ENCODE peak calls at places on chromosomes 3 and 15, in seven cellular contexts. One of them, this sample, is unnamed.

GRCh38 chr3:46564190-46565112 is 1.7 kb downstream of the LRRC2 start:
- DNase-seq in OCI-LY7: no peak
- DNase-seq in substantia nigra: no peak
- DNase-seq in GM23338: no peak
- DNase-seq in cardiac muscle cell: no peak
- DNase-seq in ovary: no peak
- DNase-seq in kidney: peak
- DNase-seq in this sample: no peak

GRCh38 chr15:46260937-46261336 is 626.1 kb downstream of the SQOR start:
- DNase-seq in cardiac muscle cell: no peak
- DNase-seq in GM23338: peak
- DNase-seq in ovary: no peak
- DNase-seq in kidney: no peak
- DNase-seq in substantia nigra: no peak
- DNase-seq in OCI-LY7: no peak
- DNase-seq in this sample: peak

GRCh38 chr15:98727115-98728040 is 79.0 kb downstream of the IGF1R start:
- DNase-seq in kidney: peak
- DNase-seq in ovary: peak
- DNase-seq in substantia nigra: no peak
- DNase-seq in cardiac muscle cell: peak
- DNase-seq in GM23338: peak
- DNase-seq in OCI-LY7: no peak
- DNase-seq in this sample: peak

GRCh38 chr3:164470471-164470870 is 607.8 kb downstream of the SI start:
- DNase-seq in cardiac muscle cell: no peak
- DNase-seq in GM23338: peak
- DNase-seq in kidney: no peak
- DNase-seq in ovary: no peak
- DNase-seq in OCI-LY7: no peak
- DNase-seq in substantia nigra: no peak
- DNase-seq in this sample: no peak

GRCh38 chr3:126529585-126530170 is 5.7 kb downstream of the CHST13 start:
- DNase-seq in GM23338: no peak
- DNase-seq in substantia nigra: no peak
- DNase-seq in kidney: peak
- DNase-seq in ovary: no peak
- DNase-seq in OCI-LY7: no peak
- DNase-seq in cardiac muscle cell: no peak
- DNase-seq in this sample: no peak

GRCh38 chr3:53544357-53544756 is 49.9 kb downstream of the CACNA1D start:
- DNase-seq in kidney: no peak
- DNase-seq in GM23338: no peak
- DNase-seq in cardiac muscle cell: no peak
- DNase-seq in substantia nigra: no peak
- DNase-seq in ovary: no peak
- DNase-seq in OCI-LY7: no peak
- DNase-seq in this sample: no peak

GRCh38 chr3:154885016-154885415 is 195.1 kb upstream of the MME start:
- DNase-seq in ovary: no peak
- DNase-seq in GM23338: no peak
- DNase-seq in OCI-LY7: no peak
- DNase-seq in kidney: no peak
- DNase-seq in cardiac muscle cell: no peak
- DNase-seq in substantia nigra: no peak
- DNase-seq in this sample: no peak

GRCh38 chr3:84958495-84959469 is at the start of gene CADM2:
- DNase-seq in kidney: peak
- DNase-seq in GM23338: peak
- DNase-seq in ovary: peak
- DNase-seq in OCI-LY7: no peak
- DNase-seq in cardiac muscle cell: peak
- DNase-seq in substantia nigra: peak
- DNase-seq in this sample: peak

GRCh38 chr3:155876537-155876936 is 6.1 kb downstream of the GMPS start:
- DNase-seq in substantia nigra: no peak
- DNase-seq in kidney: no peak
- DNase-seq in cardiac muscle cell: no peak
- DNase-seq in GM23338: no peak
- DNase-seq in OCI-LY7: no peak
- DNase-seq in ovary: no peak
- DNase-seq in this sample: no peak

GRCh38 chr3:20511863-20512262 is 325.9 kb upstream of the SGO1 start:
- DNase-seq in substantia nigra: no peak
- DNase-seq in GM23338: peak
- DNase-seq in kidney: no peak
- DNase-seq in ovary: no peak
- DNase-seq in cardiac muscle cell: peak
- DNase-seq in OCI-LY7: peak
- DNase-seq in this sample: no peak

GRCh38 chr3:120798346-120798745 is 55.8 kb downstream of the GTF2E1 start:
- DNase-seq in cardiac muscle cell: no peak
- DNase-seq in substantia nigra: no peak
- DNase-seq in OCI-LY7: no peak
- DNase-seq in GM23338: no peak
- DNase-seq in ovary: no peak
- DNase-seq in kidney: no peak
- DNase-seq in this sample: no peak

GRCh38 chr15:67383903-67384302 is 129.3 kb downstream of the IQCH start:
- DNase-seq in cardiac muscle cell: no peak
- DNase-seq in GM23338: no peak
- DNase-seq in substantia nigra: no peak
- DNase-seq in OCI-LY7: peak
- DNase-seq in kidney: no peak
- DNase-seq in ovary: no peak
- DNase-seq in this sample: no peak

GRCh38 chr15:46815765-46816164 is 901.5 kb upstream of the SEMA6D start:
- DNase-seq in cardiac muscle cell: peak
- DNase-seq in ovary: no peak
- DNase-seq in kidney: no peak
- DNase-seq in GM23338: no peak
- DNase-seq in substantia nigra: no peak
- DNase-seq in OCI-LY7: no peak
- DNase-seq in this sample: peak

GRCh38 chr15:64532921-64533320 is 72.5 kb downstream of the ZNF609 start:
- DNase-seq in substantia nigra: no peak
- DNase-seq in kidney: no peak
- DNase-seq in cardiac muscle cell: no peak
- DNase-seq in OCI-LY7: no peak
- DNase-seq in ovary: no peak
- DNase-seq in GM23338: no peak
- DNase-seq in this sample: no peak

GRCh38 chr15:77417642-77418041 is 2.3 kb downstream of the PEAK1 start:
- DNase-seq in cardiac muscle cell: no peak
- DNase-seq in OCI-LY7: no peak
- DNase-seq in substantia nigra: no peak
- DNase-seq in kidney: no peak
- DNase-seq in ovary: no peak
- DNase-seq in GM23338: no peak
- DNase-seq in this sample: no peak

GRCh38 chr15:25850154-25851111 is 12.7 kb downstream of the ATP10A start:
- DNase-seq in GM23338: peak
- DNase-seq in cardiac muscle cell: peak
- DNase-seq in substantia nigra: no peak
- DNase-seq in ovary: peak
- DNase-seq in OCI-LY7: peak
- DNase-seq in kidney: peak
- DNase-seq in this sample: peak

GRCh38 chr3:54157860-54158259 is 35.5 kb downstream of the CACNA2D3 start:
- DNase-seq in kidney: no peak
- DNase-seq in cardiac muscle cell: no peak
- DNase-seq in OCI-LY7: no peak
- DNase-seq in substantia nigra: no peak
- DNase-seq in ovary: no peak
- DNase-seq in GM23338: no peak
- DNase-seq in this sample: no peak

DNA sequence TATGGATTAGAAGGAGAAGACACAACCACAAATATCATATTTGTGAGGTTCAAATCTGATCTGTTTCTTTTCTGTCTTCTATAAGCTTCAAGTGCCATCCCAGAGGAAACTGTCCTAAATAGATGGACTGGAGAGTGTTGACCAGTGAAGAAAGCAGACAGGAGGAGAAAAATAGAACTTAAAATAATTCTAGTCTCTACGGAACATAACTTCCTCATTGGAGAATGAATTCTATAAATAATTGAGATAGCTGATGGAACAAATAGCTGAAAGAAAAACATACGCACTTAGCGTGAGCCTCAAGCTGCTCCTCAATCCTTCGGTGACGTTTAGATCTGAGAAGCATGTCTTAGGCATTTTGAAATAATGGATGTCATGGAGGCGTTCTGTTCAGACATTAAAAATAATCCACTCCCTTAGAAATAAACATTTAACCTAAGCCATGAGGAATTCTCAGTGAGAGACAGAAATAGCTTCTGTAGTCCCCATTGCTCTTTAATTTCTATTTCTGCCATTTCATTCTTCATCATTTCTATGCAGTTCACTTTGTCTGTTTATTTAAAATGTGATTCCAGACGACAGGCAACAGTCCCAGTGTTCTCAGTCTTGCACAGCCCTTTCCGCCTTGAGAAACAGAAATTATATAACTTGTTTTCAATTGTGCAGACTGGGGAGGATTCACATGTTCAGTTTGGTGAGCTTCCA is 97.2 kb downstream of the NR1D2 start:
- DNase-seq in kidney: no peak
- DNase-seq in GM23338: no peak
- DNase-seq in ovary: no peak
- DNase-seq in OCI-LY7: no peak
- DNase-seq in cardiac muscle cell: no peak
- DNase-seq in substantia nigra: no peak
- DNase-seq in this sample: no peak
- H3K27ac ChIP-seq in kidney: peak
- H3K27ac ChIP-seq in GM23338: no peak
- H3K27ac ChIP-seq in ovary: peak
- H3K27ac ChIP-seq in OCI-LY7: no peak
- H3K27ac ChIP-seq in cardiac muscle cell: no peak
- H3K27ac ChIP-seq in substantia nigra: no peak
- H3K27ac ChIP-seq in this sample: no peak

DNA sequence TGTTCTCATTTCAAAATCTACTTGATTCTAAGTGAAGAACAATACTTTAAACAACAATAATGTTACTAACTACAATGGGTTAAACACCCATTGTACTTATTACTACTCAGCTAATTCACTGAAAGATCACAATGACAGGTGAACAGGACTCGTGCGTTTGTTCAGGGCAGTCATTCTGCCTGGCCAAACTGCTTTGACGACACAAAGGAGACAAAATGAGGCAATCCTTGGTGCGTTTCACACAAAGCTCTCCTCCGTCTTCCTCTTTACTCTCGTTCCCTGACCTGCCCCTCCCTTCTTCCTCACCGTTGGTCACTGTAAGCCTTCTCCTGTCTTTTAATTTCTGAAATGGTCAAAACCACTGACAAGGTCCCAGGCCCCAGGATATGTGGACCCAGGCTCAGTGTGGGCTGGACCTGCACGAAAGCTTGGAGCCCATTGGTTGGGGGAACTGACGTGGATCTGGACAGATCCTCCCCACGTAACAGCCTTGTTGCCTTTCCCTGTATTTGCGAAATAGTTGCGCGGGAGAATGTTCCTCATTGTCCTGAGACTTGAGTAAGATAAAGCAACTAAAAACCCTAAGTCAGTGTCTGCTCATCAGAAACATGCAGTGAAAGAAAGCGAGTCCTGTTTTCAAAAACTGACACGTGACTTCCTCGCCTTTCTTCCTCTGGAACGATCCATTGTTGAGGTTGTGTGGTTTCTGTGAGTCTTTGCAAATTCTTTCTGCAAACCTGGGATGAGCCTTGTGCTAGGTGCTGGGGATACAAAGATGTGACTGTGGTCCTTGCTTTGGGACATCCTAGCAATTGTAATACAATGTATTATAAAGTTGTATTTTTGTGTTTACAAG is 147.1 kb upstream of the RGMA start:
- DNase-seq in ovary: no peak
- DNase-seq in cardiac muscle cell: no peak
- DNase-seq in OCI-LY7: no peak
- DNase-seq in GM23338: peak
- DNase-seq in kidney: no peak
- DNase-seq in substantia nigra: no peak
- DNase-seq in this sample: no peak
- H3K27ac ChIP-seq in ovary: no peak
- H3K27ac ChIP-seq in cardiac muscle cell: no peak
- H3K27ac ChIP-seq in OCI-LY7: no peak
- H3K27ac ChIP-seq in GM23338: no peak
- H3K27ac ChIP-seq in kidney: no peak
- H3K27ac ChIP-seq in substantia nigra: no peak
- H3K27ac ChIP-seq in this sample: no peak

DNA sequence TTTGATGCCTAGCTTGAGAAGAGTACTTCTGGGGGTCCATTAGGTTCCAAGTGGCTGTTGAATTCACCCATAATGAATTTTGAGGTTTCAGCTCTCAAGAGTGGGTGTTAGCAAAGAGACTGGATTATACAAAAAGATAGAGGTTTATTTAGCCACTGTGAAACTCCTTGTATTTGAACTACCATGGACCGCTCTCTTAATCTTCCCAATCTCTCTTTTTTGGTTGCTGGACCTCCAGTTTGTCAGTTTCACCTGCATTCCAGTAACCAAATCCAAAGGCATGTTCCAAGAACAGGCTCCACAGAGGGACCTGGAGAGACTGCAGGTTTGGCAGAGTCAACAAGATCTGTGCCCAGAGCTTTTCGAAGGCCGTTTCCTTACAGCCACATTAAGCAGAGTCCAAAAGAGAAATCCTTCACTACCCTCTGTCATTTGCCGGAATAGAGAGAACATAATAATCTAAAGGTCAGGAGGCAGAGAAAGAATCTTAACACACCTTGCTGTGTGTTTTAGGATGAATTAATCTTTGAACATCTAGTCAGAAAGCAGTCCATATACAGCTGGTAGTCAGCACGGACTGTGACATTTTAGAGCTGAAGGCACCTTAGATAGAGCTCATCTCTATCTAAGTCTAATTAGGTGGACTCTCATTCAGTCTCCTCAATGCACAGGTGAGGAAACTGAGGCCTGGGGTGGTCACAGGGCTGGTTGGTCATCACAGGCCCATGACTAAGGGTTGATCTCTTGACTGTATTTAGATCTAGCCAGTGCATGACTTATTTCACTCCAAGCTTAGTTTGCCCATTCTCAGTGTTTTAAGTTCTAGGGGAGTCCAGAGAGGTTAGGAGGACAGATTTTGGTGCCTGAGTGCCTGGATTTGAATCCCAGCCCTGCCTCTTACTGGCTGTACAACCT is 1.3 kb downstream of the ABHD2 start:
- DNase-seq in kidney: no peak
- DNase-seq in cardiac muscle cell: no peak
- DNase-seq in ovary: no peak
- DNase-seq in GM23338: no peak
- DNase-seq in substantia nigra: no peak
- DNase-seq in OCI-LY7: no peak
- DNase-seq in this sample: no peak
- H3K27ac ChIP-seq in kidney: peak
- H3K27ac ChIP-seq in cardiac muscle cell: no peak
- H3K27ac ChIP-seq in ovary: peak
- H3K27ac ChIP-seq in GM23338: no peak
- H3K27ac ChIP-seq in substantia nigra: peak
- H3K27ac ChIP-seq in OCI-LY7: no peak
- H3K27ac ChIP-seq in this sample: no peak

GRCh38 chr3:52120576-52121458 is 33.4 kb downstream of the POC1A start:
- DNase-seq in kidney: peak
- DNase-seq in ovary: no peak
- DNase-seq in cardiac muscle cell: no peak
- DNase-seq in substantia nigra: no peak
- DNase-seq in OCI-LY7: no peak
- DNase-seq in GM23338: no peak
- DNase-seq in this sample: no peak
- H3K27ac ChIP-seq in kidney: peak
- H3K27ac ChIP-seq in ovary: peak
- H3K27ac ChIP-seq in cardiac muscle cell: no peak
- H3K27ac ChIP-seq in substantia nigra: peak
- H3K27ac ChIP-seq in OCI-LY7: peak
- H3K27ac ChIP-seq in GM23338: no peak
- H3K27ac ChIP-seq in this sample: no peak

GRCh38 chr3:30655187-30655812 is 48.9 kb downstream of the TGFBR2 start:
- DNase-seq in OCI-LY7: peak
- DNase-seq in ovary: no peak
- DNase-seq in GM23338: no peak
- DNase-seq in cardiac muscle cell: no peak
- DNase-seq in substantia nigra: no peak
- DNase-seq in kidney: no peak
- DNase-seq in this sample: peak
- H3K27ac ChIP-seq in OCI-LY7: peak
- H3K27ac ChIP-seq in ovary: no peak
- H3K27ac ChIP-seq in GM23338: no peak
- H3K27ac ChIP-seq in cardiac muscle cell: peak
- H3K27ac ChIP-seq in substantia nigra: no peak
- H3K27ac ChIP-seq in kidney: no peak
- H3K27ac ChIP-seq in this sample: no peak